ENCODE peak calls at places on chromosomes 16 and 17, in eight cellular contexts. O is esophagus muscularis mucosa, U is transverse colon, Z is GM23338, S is stomach, Q is K562, X is HCT116, L is endothelial cell of umbilical vein. V is an unnamed sample. For H3K27me3, the result is how much of the 10 kb centered on the place peaks cover.

GRCh38 chr17:11823862-11824261 is 173.4 kb downstream of the ZNF18 start:
- DNase-seq in X (no peak), U (no peak), S (no peak), Q (no peak), O (peak), L (no peak), Z (no peak), V (no peak)

GRCh38 chr16:68290455-68290854 is 20.3 kb downstream of the SLC7A6OS start:
- DNase-seq in X (no peak), S (no peak), O (no peak), U (no peak), Z (no peak), Q (no peak), L (no peak), V (no peak)

GRCh38 chr17:53032861-53033271 is 789.9 kb upstream of the KIF2B start:
- DNase-seq in X (peak), U (peak), Z (peak), O (no peak), Q (no peak), S (no peak), L (peak), V (no peak)

GRCh38 chr16:11405331-11406176 is 60.3 kb downstream of the RMI2 start:
- DNase-seq in X (peak), S (peak), Z (peak), O (no peak), L (peak), U (peak), Q (peak), V (no peak)

GRCh38 chr17:1029196-1029911 is 32.4 kb downstream of the TIMM22 start:
- DNase-seq in S (no peak), O (no peak), X (no peak), U (peak), Q (no peak), L (no peak), Z (no peak), V (no peak)

GRCh38 chr17:77475012-77475976 is 334.5 kb downstream of the SEC14L1 start:
- DNase-seq in Q (no peak), X (no peak), O (no peak), L (no peak), S (no peak), U (no peak), Z (no peak), V (no peak)

GRCh38 chr16:77723108-77723514 is 797 bp downstream of the NUDT7 start:
- DNase-seq in L (peak), Q (peak), Z (no peak), X (no peak), S (no peak), U (peak), O (no peak), V (no peak)

GRCh38 chr17:16652847-16653366 is 743 bp downstream of the ZNF624 start:
- DNase-seq in O (no peak), X (peak), S (no peak), L (no peak), Z (no peak), U (no peak), Q (no peak), V (no peak)

GRCh38 chr16:30557397-30557949 is 701 bp downstream of the ZNF764 start:
- DNase-seq in S (no peak), X (no peak), L (no peak), O (no peak), Q (peak), U (no peak), Z (no peak), V (no peak)

GRCh38 chr17:76742958-76743357 is 5.0 kb downstream of the MFSD11 start:
- DNase-seq in X (no peak), U (no peak), Z (no peak), Q (no peak), L (no peak), O (no peak), S (no peak), V (no peak)

GRCh38 chr17:32487460-32488176 is 825 bp downstream of the CDK5R1 start:
- DNase-seq in Z (peak), Q (no peak), O (no peak), U (no peak), S (no peak), X (no peak), L (peak), V (no peak)

GRCh38 chr17:78781339-78782304 is at the start of gene CYTH1:
- DNase-seq in U (peak), Q (peak), S (peak), X (no peak), Z (peak), O (no peak), L (peak), V (peak)

GRCh38 chr17:17077101-17077500 is 34.8 kb downstream of the MPRIP start:
- DNase-seq in O (no peak), U (peak), Z (no peak), S (no peak), X (no peak), Q (no peak), L (no peak), V (peak)

DNA sequence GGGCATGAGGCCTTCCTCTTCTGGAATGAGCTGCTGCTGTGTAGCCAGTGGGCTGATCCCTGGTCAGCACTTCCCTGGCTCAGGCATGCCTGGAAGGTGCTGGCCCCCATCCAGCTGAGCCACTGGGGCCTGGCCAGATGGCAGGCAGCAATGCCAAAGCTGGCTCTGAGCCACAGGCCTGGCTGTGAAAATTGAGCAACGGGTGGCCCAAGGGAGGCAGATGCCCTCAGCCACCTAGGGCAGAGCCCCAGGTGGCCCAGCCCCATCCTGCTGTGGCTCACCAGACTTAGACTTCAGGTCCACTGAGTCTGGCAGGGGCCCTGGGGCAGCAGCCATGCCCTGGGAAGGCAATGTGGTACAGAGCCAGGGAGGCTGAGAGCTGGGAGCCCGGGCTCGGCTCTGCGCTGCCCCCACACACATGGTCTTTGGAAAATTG is 8.5 kb upstream of the CRHR1 start:
- DNase-seq in O (no peak), S (peak), U (peak), Z (no peak), X (no peak), Q (no peak), L (no peak), V (no peak)
- TF ChIP-seq POLR2AphosphoS5 in O (no peak), S (no peak), U (no peak), Z (no peak), X (no peak), Q (no peak), L (no peak), V (no peak)

DNA sequence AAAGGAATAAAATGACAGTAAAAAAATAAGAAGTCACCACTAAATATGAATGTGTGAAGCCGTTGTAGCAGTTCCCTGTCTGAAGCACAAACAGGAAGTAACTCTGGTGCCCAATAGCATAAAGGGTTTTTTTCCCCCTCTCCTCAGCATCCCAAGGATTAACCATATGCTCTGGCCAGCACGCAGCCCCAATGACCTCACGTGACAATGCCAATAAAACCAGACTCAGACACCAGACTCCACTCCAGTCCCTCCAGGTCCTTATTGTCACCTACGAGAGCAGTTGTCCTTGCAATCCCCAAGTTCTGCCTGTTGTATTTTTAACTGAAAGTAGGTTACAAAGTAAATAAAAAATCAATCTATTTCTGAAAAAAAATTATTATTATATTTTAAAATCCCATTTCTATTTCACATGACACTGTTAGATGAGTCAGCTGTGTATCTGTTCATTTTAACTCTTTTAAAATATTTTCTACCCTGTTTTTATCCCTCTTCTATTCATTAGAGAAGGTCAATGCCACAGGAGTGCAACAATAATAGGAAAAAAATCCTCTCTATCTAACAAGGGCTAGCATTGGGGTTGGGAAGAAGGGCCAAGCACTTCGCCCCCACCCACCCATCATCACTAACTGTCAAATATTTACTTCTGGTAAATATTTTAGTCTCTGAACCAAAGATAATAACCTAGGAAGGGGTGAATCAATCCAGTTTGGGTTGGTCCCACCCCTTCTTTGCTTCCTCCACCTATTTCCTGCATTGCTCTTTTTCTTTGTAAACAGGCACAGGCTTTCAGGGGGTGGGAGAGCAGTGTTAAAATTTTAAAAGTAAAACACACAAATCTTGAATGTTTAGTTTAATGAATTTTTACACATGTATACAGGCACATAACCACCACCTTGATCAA is 6.6 kb downstream of the PRAC1 start:
- DNase-seq in S (no peak), O (no peak), L (no peak), Q (peak), X (no peak), Z (no peak), U (no peak), V (no peak)
- H3K27me3 ChIP-seq in S (under half), O (under half), L (half or more), Q (under half), X (under half), Z (half or more), U (half or more), V (half or more)

GRCh38 chr17:29682054-29682453 is 59.3 kb upstream of the CORO6 start:
- DNase-seq in U (no peak), Q (no peak), L (peak), X (no peak), Z (no peak), S (no peak), O (no peak), V (no peak)
- TF ChIP-seq CTCF in U (no peak), Q (no peak), L (no peak), X (no peak), Z (no peak), S (no peak), O (peak), V (no peak)

GRCh38 chr16:86216591-86216990 is 293.7 kb upstream of the FOXF1 start:
- DNase-seq in U (no peak), L (no peak), Z (no peak), S (no peak), X (no peak), O (no peak), Q (no peak), V (no peak)

GRCh38 chr16:86215979-86216585 is 294.2 kb upstream of the FOXF1 start:
- DNase-seq in X (no peak), Z (no peak), S (no peak), Q (no peak), L (no peak), O (no peak), U (no peak), V (peak)

GRCh38 chr16:86214326-86215232 is 295.7 kb upstream of the FOXF1 start:
- DNase-seq in Z (no peak), X (no peak), S (no peak), O (no peak), U (no peak), Q (no peak), L (no peak), V (peak)

GRCh38 chr16:86213427-86214205 is 296.7 kb upstream of the FOXF1 start:
- DNase-seq in L (no peak), S (no peak), Z (no peak), Q (no peak), U (no peak), O (no peak), X (no peak), V (peak)

DNA sequence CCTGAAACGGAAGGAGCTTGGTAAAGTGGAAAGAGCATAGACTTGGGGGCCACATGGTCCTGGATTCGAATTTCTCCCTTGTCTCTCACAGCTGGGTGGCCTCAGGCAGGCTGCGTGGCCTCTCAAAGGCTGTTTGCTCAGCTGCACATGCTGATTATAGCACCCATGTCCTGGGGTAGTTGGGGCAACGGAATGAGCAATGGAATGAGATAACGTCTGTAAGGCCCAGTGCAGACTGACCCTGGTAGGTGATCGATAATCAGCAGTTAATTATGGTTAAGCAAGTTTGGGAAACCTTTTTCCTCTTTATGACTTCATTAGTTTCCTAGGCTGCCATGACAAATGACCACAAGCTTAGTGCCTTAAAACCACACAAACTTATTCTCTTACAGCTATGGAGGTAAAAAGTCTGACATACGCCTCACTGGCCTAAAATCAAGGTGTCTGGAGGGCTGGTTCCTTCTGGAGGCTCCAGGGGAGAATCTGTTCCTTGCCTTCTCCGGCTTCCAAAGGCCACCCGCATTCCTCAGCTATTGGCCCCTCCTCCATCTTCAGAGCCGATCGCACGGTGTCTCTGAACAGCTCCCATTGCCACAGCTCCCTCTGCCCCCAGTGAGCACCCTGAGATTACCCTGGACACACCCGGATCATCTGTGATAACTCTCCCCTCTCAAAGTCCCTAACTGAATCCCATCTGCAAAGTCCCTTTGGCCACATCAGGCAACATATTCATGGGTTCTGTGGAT is 294.9 kb upstream of the FOXF1 start:
- DNase-seq in S (no peak), L (no peak), Q (no peak), Z (no peak), X (no peak), U (no peak), O (no peak), V (no peak)
- TF ChIP-seq POLR2AphosphoS5 in S (no peak), L (no peak), Q (no peak), Z (no peak), X (no peak), U (no peak), O (no peak), V (no peak)

DNA sequence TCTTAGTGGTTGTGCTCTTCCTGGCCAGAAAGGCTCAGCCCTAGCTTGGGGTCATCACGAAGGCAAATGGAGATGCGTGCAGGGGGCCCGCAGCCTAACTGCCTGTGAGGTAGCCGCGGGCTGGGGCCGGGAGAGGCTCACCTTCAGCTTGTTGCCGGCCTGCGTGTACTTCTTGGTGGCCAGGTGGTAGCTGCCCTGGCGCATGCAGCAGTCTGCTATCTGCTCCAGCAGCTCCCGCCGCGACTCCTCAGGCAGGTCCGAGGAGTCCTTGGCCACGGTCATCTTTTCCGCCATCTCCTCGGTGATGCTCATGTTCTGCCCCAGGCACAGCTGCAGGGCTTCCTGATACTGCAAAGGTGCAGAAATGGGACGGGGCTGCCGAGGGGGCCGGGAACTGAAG is 13.0 kb upstream of the TMEM204 start:
- DNase-seq in X (no peak), O (no peak), S (no peak), Q (no peak), Z (no peak), U (no peak), L (no peak), V (no peak)
- H3K27me3 ChIP-seq in X (under half), O (under half), S (under half), Q (under half), Z (under half), U (under half), L (under half), V (under half)

GRCh38 chr17:28368306-28368831 is 1.7 kb downstream of the VTN start:
- DNase-seq in L (no peak), X (no peak), O (no peak), U (no peak), Q (no peak), Z (no peak), S (no peak), V (no peak)

GRCh38 chr17:28364665-28365363 is at the start of gene SEBOX:
- DNase-seq in Z (no peak), L (no peak), U (no peak), Q (no peak), S (no peak), X (no peak), O (no peak), V (no peak)

GRCh38 chr17:28365487-28365886 is 488 bp upstream of the SEBOX start:
- DNase-seq in Q (no peak), U (no peak), X (no peak), O (no peak), L (no peak), Z (no peak), S (no peak), V (no peak)

GRCh38 chr17:28367641-28368305 is 2.3 kb downstream of the VTN start:
- DNase-seq in Q (no peak), O (no peak), S (no peak), U (no peak), L (no peak), Z (no peak), X (no peak), V (no peak)

GRCh38 chr17:28366605-28367004 is 1.6 kb upstream of the SEBOX start:
- DNase-seq in Q (peak), Z (peak), L (no peak), O (no peak), U (no peak), S (no peak), X (no peak), V (no peak)
- TF ChIP-seq CTCF in Q (no peak), Z (peak), L (no peak), O (no peak), U (no peak), S (no peak), X (no peak), V (no peak)

GRCh38 chr16:65889533-65889966 is 476.9 kb upstream of the CDH5 start:
- DNase-seq in O (peak), L (peak), Z (no peak), U (no peak), Q (no peak), S (no peak), X (no peak), V (no peak)
- TF ChIP-seq POLR2AphosphoS5 in O (no peak), L (no peak), Z (no peak), U (no peak), Q (no peak), S (no peak), X (no peak), V (no peak)

DNA sequence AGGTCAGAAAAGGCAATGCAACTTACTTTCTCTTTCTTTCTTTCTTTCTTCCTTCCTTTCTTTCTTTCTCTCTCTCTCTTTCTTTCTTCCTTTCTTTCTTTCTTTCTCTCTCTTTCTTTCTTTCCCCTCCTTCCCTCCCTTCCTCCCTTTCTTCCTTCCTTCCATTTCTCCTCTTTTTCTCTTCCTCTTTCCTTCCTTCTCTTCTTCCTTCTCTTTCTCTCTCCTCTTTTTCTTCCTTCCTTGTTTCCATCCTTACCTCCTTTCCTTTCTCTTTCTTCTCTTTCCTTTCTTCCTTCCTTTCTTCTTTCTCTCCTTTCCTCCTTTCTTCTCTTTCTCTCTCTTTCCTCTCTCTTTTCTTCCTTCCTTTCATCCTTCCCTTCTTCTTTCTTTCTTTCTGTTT is 819.8 kb upstream of the SOX9 start:
- DNase-seq in S (no peak), U (no peak), X (no peak), L (no peak), O (no peak), Z (no peak), Q (no peak), V (no peak)
- H3K27me3 ChIP-seq in S (under half), U (under half), X (under half), L (under half), O (under half), Z (under half), Q (under half), V (under half)

GRCh38 chr16:20318437-20318836 is 8.9 kb downstream of the GP2 start:
- DNase-seq in X (no peak), S (no peak), Z (no peak), L (no peak), U (no peak), Q (no peak), O (no peak), V (no peak)

GRCh38 chr16:20320592-20320991 is 6.7 kb downstream of the GP2 start:
- DNase-seq in O (no peak), Q (no peak), X (no peak), U (no peak), L (no peak), S (no peak), Z (no peak), V (no peak)

GRCh38 chr16:20320178-20320577 is 7.1 kb downstream of the GP2 start:
- DNase-seq in Q (no peak), X (no peak), S (no peak), U (no peak), L (no peak), O (no peak), Z (no peak), V (no peak)

GRCh38 chr16:20318006-20318405 is 9.3 kb downstream of the GP2 start:
- DNase-seq in S (no peak), Q (no peak), L (no peak), O (no peak), Z (no peak), U (no peak), X (no peak), V (no peak)

DNA sequence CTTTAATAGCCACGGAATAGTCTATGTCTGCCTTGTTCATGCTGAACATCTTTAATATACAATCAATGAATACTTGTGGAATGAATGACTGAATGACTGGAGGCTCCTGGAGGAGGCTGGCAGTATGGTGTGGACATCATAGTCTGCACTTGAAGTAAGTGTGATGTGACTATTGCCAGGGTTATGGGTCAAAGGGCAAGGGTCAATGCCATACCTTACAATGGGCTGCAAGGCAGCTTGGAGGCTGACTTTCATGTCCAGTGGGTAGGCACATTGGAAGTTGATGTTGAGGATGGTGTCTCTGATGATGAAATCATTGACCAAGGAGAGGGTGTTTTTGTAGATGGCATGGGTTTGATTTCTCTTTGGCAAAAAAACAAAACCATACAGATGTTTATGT is 7.9 kb downstream of the GP2 start:
- DNase-seq in O (no peak), L (no peak), Q (no peak), S (no peak), X (no peak), U (no peak), Z (no peak), V (no peak)
- TF ChIP-seq CTCF in O (no peak), L (no peak), Q (no peak), S (no peak), X (no peak), U (no peak), Z (no peak), V (no peak)